ENCODE peak calls at places on chromosome X, in four cellular contexts. E is caudate nucleus; F is stimulated activated CD4-positive, alpha-beta T cell treated with anti-CD3 and anti-CD28 coated beads, Interleukin-4, amount 100 ng/mL, for 24 hours; P is pancreas. U is an unnamed sample.

GRCh38 chrX:106912864-106913263 is 7.3 kb upstream of the CLDN2 start:
- DNase-seq in E (no peak), F (no peak), P (no peak), U (no peak)

GRCh38 chrX:86133761-86134160 is 14.5 kb upstream of the DACH2 start:
- DNase-seq in E (no peak), F (no peak), P (no peak), U (no peak)

GRCh38 chrX:50200907-50201306 is at the start of gene AKAP4:
- DNase-seq in E (no peak), F (no peak), P (no peak), U (no peak)

GRCh38 chrX:69152398-69152797 is 12.9 kb downstream of the PJA1 start:
- DNase-seq in E (no peak), F (no peak), P (peak; percentile 71), U (peak; percentile 65)

GRCh38 chrX:13265549-13266132 is 54.2 kb downstream of the ATXN3L start:
- DNase-seq in E (no peak), F (no peak), P (no peak), U (no peak)

GRCh38 chrX:22314211-22314610 is 41.5 kb downstream of the CBLL2 start:
- DNase-seq in E (no peak), F (no peak), P (no peak), U (no peak)

GRCh38 chrX:68932611-68933010 is 103.8 kb downstream of the EFNB1 start:
- DNase-seq in E (no peak), F (no peak), P (no peak), U (no peak)

GRCh38 chrX:66007851-66008250 is 32.0 kb downstream of the VSIG4 start:
- DNase-seq in E (no peak), F (no peak), P (no peak), U (no peak)

GRCh38 chrX:148933881-148934280 is 433.5 kb downstream of the AFF2 start:
- DNase-seq in E (no peak), F (no peak), P (no peak), U (no peak)

GRCh38 chrX:153638436-153639176 is 8.4 kb upstream of the DUSP9 start:
- DNase-seq in E (no peak), F (no peak), P (no peak), U (no peak)

GRCh38 chrX:40887476-40887875 is 152.1 kb upstream of the MED14 start:
- DNase-seq in E (no peak), F (no peak), P (no peak), U (no peak)

GRCh38 chrX:1558761-1559468 is 21.9 kb upstream of the P2RY8 start:
- DNase-seq in E (no peak), F (no peak), P (peak; percentile 35), U (no peak)